ENCODE peak calls at places on chromosomes 16 and 17, in four cellular contexts. V, P, D and R are unnamed samples.

GRCh38 chr16:1642753-1643152 is 30.6 kb downstream of the CRAMP1 start:
- DNase-seq in V (no peak), P (no peak), D (no peak), R (no peak)

GRCh38 chr17:7328840-7329359 is at the start of gene NEURL4:
- DNase-seq in V (peak; percentile 40), P (peak; percentile 38), D (no peak), R (no peak)

GRCh38 chr16:47386201-47386718 is 74.6 kb downstream of the ITFG1 start:
- DNase-seq in V (no peak), P (no peak), D (no peak), R (no peak)

GRCh38 chr17:77508047-77508715 is 367.4 kb downstream of the SEC14L1 start:
- DNase-seq in V (no peak), P (peak; percentile 5), D (peak; percentile 63), R (no peak)

GRCh38 chr16:84505249-84506156 is 1.0 kb upstream of the MEAK7 start:
- DNase-seq in V (no peak), P (peak; percentile 10), D (no peak), R (no peak)

GRCh38 chr16:50160495-50161164 is 7.5 kb downstream of the TENT4B start:
- DNase-seq in V (peak; percentile 38), P (no peak), D (no peak), R (no peak)

GRCh38 chr16:31215287-31216115 is 1.4 kb downstream of the PYDC1 start:
- DNase-seq in V (peak; percentile 88), P (peak; percentile 89), D (peak; percentile 39), R (peak; percentile 76)

GRCh38 chr17:48483471-48484131 is 47.2 kb downstream of the HOXB1 start:
- DNase-seq in V (peak; percentile 56), P (no peak), D (no peak), R (no peak)

GRCh38 chr17:35578195-35578928 is at the start of gene PEX12:
- DNase-seq in V (peak; percentile 97), P (peak; percentile 83), D (peak; percentile 92), R (peak; percentile 65)

GRCh38 chr17:19707728-19708221 is 8.6 kb downstream of the SLC47A2 start:
- DNase-seq in V (no peak), P (no peak), D (no peak), R (no peak)

GRCh38 chr17:57097832-57098421 is 12.9 kb downstream of the AKAP1 start:
- DNase-seq in V (no peak), P (no peak), D (no peak), R (no peak)

GRCh38 chr17:30378191-30378796 is 433 bp upstream of the CPD start:
- DNase-seq in V (peak; percentile 26), P (peak; percentile 25), D (no peak), R (no peak)

GRCh38 chr16:51508813-51509212 is 357.7 kb upstream of the SALL1 start:
- DNase-seq in V (no peak), P (no peak), D (no peak), R (no peak)

GRCh38 chr17:1315891-1316403 is 36.5 kb downstream of the TRARG1 start:
- DNase-seq in V (no peak), P (no peak), D (no peak), R (peak; percentile 72)

GRCh38 chr17:34712481-34713195 is 133.3 kb downstream of the TMEM132E start:
- DNase-seq in V (no peak), P (no peak), D (no peak), R (no peak)

GRCh38 chr17:69142473-69142802 is 743 bp upstream of the ABCA6 start:
- DNase-seq in V (no peak), P (no peak), D (peak; percentile 27), R (no peak)

GRCh38 chr17:80649672-80650338 is 105.2 kb downstream of the RPTOR start:
- DNase-seq in V (peak; percentile 78), P (peak; percentile 77), D (peak; percentile 77), R (peak; percentile 67)

GRCh38 chr17:39404542-39405378 is 3.3 kb upstream of the FBXL20 start:
- DNase-seq in V (peak; percentile 43), P (no peak), D (no peak), R (no peak)

GRCh38 chr16:25854141-25854540 is 162.4 kb downstream of the HS3ST4 start:
- DNase-seq in V (no peak), P (no peak), D (no peak), R (no peak)

GRCh38 chr17:77286641-77287431 is 146.1 kb downstream of the SEC14L1 start:
- DNase-seq in V (peak; percentile 31), P (no peak), D (peak; percentile 100), R (no peak)

GRCh38 chr16:77785365-77785764 is 3.0 kb upstream of the VAT1L start:
- DNase-seq in V (no peak), P (no peak), D (no peak), R (no peak)

GRCh38 chr17:77304051-77304745 is 163.4 kb downstream of the SEC14L1 start:
- DNase-seq in V (no peak), P (no peak), D (no peak), R (no peak)

GRCh38 chr17:42325026-42325425 is 36.7 kb downstream of the STAT5A start:
- DNase-seq in V (no peak), P (no peak), D (no peak), R (no peak)

GRCh38 chr16:1194665-1195392 is 30.2 kb downstream of the TPSG1 start:
- DNase-seq in V (peak; percentile 29), P (peak; percentile 71), D (no peak), R (peak; percentile 66)

GRCh38 chr17:17763136-17763535 is 73.7 kb downstream of the SREBF1 start:
- DNase-seq in V (no peak), P (no peak), D (no peak), R (no peak)

GRCh38 chr16:84881702-84882521 is 62.1 kb downstream of the CRISPLD2 start:
- DNase-seq in V (peak; percentile 89), P (no peak), D (peak; percentile 43), R (no peak)

GRCh38 chr16:13923703-13924298 is 3.8 kb downstream of the ERCC4 start:
- DNase-seq in V (peak; percentile 46), P (no peak), D (peak; percentile 62), R (peak; percentile 40)

GRCh38 chr17:14033166-14033565 is 36.1 kb upstream of the COX10 start:
- DNase-seq in V (no peak), P (no peak), D (no peak), R (no peak)

GRCh38 chr17:67052720-67053437 is 8.5 kb downstream of the CACNG1 start:
- DNase-seq in V (no peak), P (no peak), D (no peak), R (no peak)

GRCh38 chr17:19002805-19003542 is 1.6 kb downstream of the FAM83G start:
- DNase-seq in V (no peak), P (no peak), D (no peak), R (no peak)

GRCh38 chr16:71709231-71709781 is 15.2 kb downstream of the PHLPP2 start:
- DNase-seq in V (no peak), P (no peak), D (no peak), R (no peak)
- TF ChIP-seq SP1 in V (no peak), P (no peak), D (no peak), R (no peak)

DNA sequence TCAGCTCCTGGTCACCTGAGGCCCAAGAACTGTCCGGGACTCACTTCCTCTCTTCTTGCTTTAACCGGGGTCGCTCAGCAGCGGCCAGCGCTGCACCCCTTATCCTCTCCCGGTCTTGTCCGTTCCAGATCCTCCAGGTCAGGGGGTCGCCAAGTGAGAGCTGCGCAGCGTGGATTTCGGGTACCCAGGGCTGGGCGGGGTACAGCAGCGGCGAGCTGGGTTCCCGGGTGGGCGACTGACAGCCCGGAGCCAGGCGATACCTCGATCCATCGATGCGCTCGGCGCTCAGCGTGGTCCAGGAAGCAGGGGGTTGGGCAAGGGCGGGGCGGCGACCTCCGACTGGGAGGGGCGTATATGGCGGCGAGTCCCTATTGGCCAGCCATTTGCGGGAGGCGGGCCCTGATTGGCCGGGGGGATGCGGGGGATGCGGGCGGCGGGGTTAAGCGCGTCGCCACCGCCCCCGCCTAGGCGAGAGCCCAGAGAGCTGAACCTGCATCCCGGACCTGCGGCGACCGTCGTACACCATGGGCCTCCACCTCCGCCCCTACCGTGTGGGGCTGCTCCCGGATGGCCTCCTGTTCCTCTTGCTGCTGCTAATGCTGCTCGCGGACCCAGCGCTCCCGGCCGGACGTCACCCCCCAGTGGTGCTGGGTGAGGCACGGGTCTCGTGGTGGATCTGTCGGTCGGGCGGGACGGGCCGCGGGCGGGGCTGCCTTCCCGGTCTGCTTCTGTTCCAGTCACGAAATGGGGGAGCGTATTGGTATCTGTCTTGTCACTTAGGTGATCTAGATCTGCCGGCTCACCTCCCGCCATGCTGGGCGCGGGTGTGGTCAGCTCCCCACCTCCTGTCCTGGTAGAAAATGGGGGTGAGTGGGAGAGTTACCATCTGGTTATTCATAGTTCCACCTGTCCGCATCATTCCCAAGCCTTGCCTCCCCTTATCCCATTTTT is at the start of gene PLA2G15:
- DNase-seq in V (peak; percentile 96), P (peak; percentile 98), D (peak; percentile 87), R (peak; percentile 97)
- TF ChIP-seq ELF4 in V (no peak), P (no peak), D (peak; percentile 73), R (peak; percentile 29)

GRCh38 chr16:65015577-65015976 is 106.3 kb downstream of the CDH11 start:
- DNase-seq in V (no peak), P (no peak), D (no peak), R (no peak)
- TF ChIP-seq SP1 in V (no peak), P (no peak), D (no peak), R (no peak)

GRCh38 chr17:50153650-50154575 is 3.4 kb upstream of the PPP1R9B start:
- DNase-seq in V (peak; percentile 92), P (no peak), D (no peak), R (no peak)
- TF ChIP-seq ELF4 in V (no peak), P (no peak), D (no peak), R (no peak)

DNA sequence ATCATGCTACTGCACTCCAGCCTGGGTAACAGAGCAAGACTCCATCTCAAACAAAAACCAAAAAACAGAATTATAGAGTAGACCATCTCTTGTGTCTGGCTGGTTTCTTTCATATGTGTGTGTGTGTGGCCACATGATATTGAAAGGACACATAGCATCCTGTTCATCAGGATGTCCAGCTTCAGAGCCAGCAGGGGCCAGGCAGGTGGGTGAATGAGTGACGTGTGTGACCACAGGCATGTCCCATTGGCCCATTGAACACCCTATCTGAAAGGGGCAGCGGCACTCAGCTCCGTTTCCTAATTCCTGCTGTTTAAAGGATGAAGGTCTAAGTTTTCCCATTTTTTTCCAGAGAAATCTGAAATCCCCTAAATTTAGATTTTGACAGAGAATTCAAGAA is 174.2 kb downstream of the PRKCB start:
- DNase-seq in V (no peak), P (no peak), D (no peak), R (no peak)
- TF ChIP-seq SP1 in V (no peak), P (no peak), D (no peak), R (no peak)

GRCh38 chr17:81731271-81731670 is 19.2 kb downstream of the SLC25A10 start:
- DNase-seq in V (no peak), P (no peak), D (no peak), R (no peak)
- TF ChIP-seq ELF4 in V (no peak), P (no peak), D (no peak), R (no peak)